ENCODE peak calls at places on chromosomes 12 and 14, in five cellular contexts. One of them, this sample, is unnamed.

GRCh38 chr14:64841121-64841611 is 38.5 kb downstream of the SPTB start:
- DNase-seq in dorsolateral prefrontal cortex: no peak
- DNase-seq in 8988T: no peak
- DNase-seq in fibroblast of pulmonary artery: peak; percentile 45
- DNase-seq in ecto neural progenitor cell: no peak
- DNase-seq in this sample: no peak

GRCh38 chr12:124379938-124380754 is 85.3 kb downstream of the RFLNA start:
- DNase-seq in ecto neural progenitor cell: no peak
- DNase-seq in dorsolateral prefrontal cortex: no peak
- DNase-seq in 8988T: peak; percentile 93
- DNase-seq in fibroblast of pulmonary artery: peak; percentile 92
- DNase-seq in this sample: no peak

GRCh38 chr12:116483959-116484699 is 75.1 kb upstream of the MAP1LC3B2 start:
- DNase-seq in ecto neural progenitor cell: no peak
- DNase-seq in fibroblast of pulmonary artery: no peak
- DNase-seq in dorsolateral prefrontal cortex: no peak
- DNase-seq in 8988T: no peak
- DNase-seq in this sample: no peak

GRCh38 chr12:6826125-6826733 is 2.0 kb upstream of the P3H3 start:
- DNase-seq in fibroblast of pulmonary artery: no peak
- DNase-seq in dorsolateral prefrontal cortex: no peak
- DNase-seq in ecto neural progenitor cell: peak; percentile 57
- DNase-seq in 8988T: no peak
- DNase-seq in this sample: no peak

GRCh38 chr12:46332260-46332659 is 40.3 kb downstream of the SLC38A2 start:
- DNase-seq in 8988T: no peak
- DNase-seq in dorsolateral prefrontal cortex: no peak
- DNase-seq in fibroblast of pulmonary artery: peak; percentile 42
- DNase-seq in ecto neural progenitor cell: no peak
- DNase-seq in this sample: no peak

GRCh38 chr12:48567731-48568130 is 2.1 kb downstream of the LALBA start:
- DNase-seq in 8988T: no peak
- DNase-seq in ecto neural progenitor cell: no peak
- DNase-seq in dorsolateral prefrontal cortex: no peak
- DNase-seq in fibroblast of pulmonary artery: no peak
- DNase-seq in this sample: no peak

GRCh38 chr14:98769326-98769725 is 502.7 kb downstream of the BCL11B start:
- DNase-seq in fibroblast of pulmonary artery: no peak
- DNase-seq in 8988T: no peak
- DNase-seq in dorsolateral prefrontal cortex: no peak
- DNase-seq in ecto neural progenitor cell: no peak
- DNase-seq in this sample: no peak

GRCh38 chr14:101064718-101065117 is 161.2 kb upstream of the RTL1 start:
- DNase-seq in ecto neural progenitor cell: no peak
- DNase-seq in fibroblast of pulmonary artery: no peak
- DNase-seq in 8988T: no peak
- DNase-seq in dorsolateral prefrontal cortex: no peak
- DNase-seq in this sample: no peak

GRCh38 chr14:68789798-68790655 is 2.8 kb downstream of the ZFP36L1 start:
- DNase-seq in dorsolateral prefrontal cortex: no peak
- DNase-seq in ecto neural progenitor cell: no peak
- DNase-seq in 8988T: no peak
- DNase-seq in fibroblast of pulmonary artery: peak; percentile 53
- DNase-seq in this sample: peak; percentile 92

GRCh38 chr12:104510145-104510872 is 53.6 kb downstream of the CHST11 start:
- DNase-seq in fibroblast of pulmonary artery: no peak
- DNase-seq in ecto neural progenitor cell: no peak
- DNase-seq in dorsolateral prefrontal cortex: no peak
- DNase-seq in 8988T: no peak
- DNase-seq in this sample: no peak

GRCh38 chr12:63752283-63752682 is 27.4 kb upstream of the RXYLT1 start:
- DNase-seq in ecto neural progenitor cell: no peak
- DNase-seq in 8988T: no peak
- DNase-seq in dorsolateral prefrontal cortex: no peak
- DNase-seq in fibroblast of pulmonary artery: no peak
- DNase-seq in this sample: no peak

GRCh38 chr12:71938728-71939385 is at the start of gene TPH2:
- DNase-seq in 8988T: no peak
- DNase-seq in dorsolateral prefrontal cortex: no peak
- DNase-seq in ecto neural progenitor cell: peak; percentile 95
- DNase-seq in fibroblast of pulmonary artery: peak; percentile 72
- DNase-seq in this sample: no peak

GRCh38 chr14:52222901-52223300 is 44.6 kb upstream of the PTGDR start:
- DNase-seq in dorsolateral prefrontal cortex: no peak
- DNase-seq in 8988T: no peak
- DNase-seq in fibroblast of pulmonary artery: no peak
- DNase-seq in ecto neural progenitor cell: no peak
- DNase-seq in this sample: no peak

GRCh38 chr12:58313091-58313855 is 371.9 kb downstream of the ATP23 start:
- DNase-seq in 8988T: no peak
- DNase-seq in ecto neural progenitor cell: no peak
- DNase-seq in dorsolateral prefrontal cortex: no peak
- DNase-seq in fibroblast of pulmonary artery: peak; percentile 74
- DNase-seq in this sample: no peak